ENCODE peak calls at places on chromosomes 12 and 14, in four cellular contexts. One of them, this sample, is unnamed.

GRCh38 chr14:56324831-56325230 is 206.6 kb downstream of the PELI2 start:
- DNase-seq in Caco-2: no peak
- DNase-seq in lower lobe of right lung: no peak
- DNase-seq in psoas muscle: no peak
- DNase-seq in this sample: no peak

GRCh38 chr12:115149685-115150378 is 465.9 kb upstream of the TBX3 start:
- DNase-seq in Caco-2: no peak
- DNase-seq in lower lobe of right lung: no peak
- DNase-seq in psoas muscle: no peak
- DNase-seq in this sample: no peak

GRCh38 chr14:89507926-89508460 is 91.0 kb upstream of the FOXN3 start:
- DNase-seq in Caco-2: no peak
- DNase-seq in lower lobe of right lung: no peak
- DNase-seq in psoas muscle: no peak
- DNase-seq in this sample: no peak

GRCh38 chr14:35419429-35419841 is 14.9 kb upstream of the NFKBIA start:
- DNase-seq in Caco-2: no peak
- DNase-seq in lower lobe of right lung: no peak
- DNase-seq in psoas muscle: no peak
- DNase-seq in this sample: no peak

GRCh38 chr12:15688838-15689237 is 100.3 kb downstream of the EPS8 start:
- DNase-seq in Caco-2: no peak
- DNase-seq in lower lobe of right lung: peak
- DNase-seq in psoas muscle: no peak
- DNase-seq in this sample: no peak

GRCh38 chr14:104794641-104795467 is 694 bp downstream of the AKT1 start:
- DNase-seq in Caco-2: no peak
- DNase-seq in lower lobe of right lung: peak
- DNase-seq in psoas muscle: no peak
- DNase-seq in this sample: peak

GRCh38 chr12:2651061-2651965 is 143.5 kb upstream of the FKBP4 start:
- DNase-seq in Caco-2: peak
- DNase-seq in lower lobe of right lung: no peak
- DNase-seq in psoas muscle: no peak
- DNase-seq in this sample: no peak

GRCh38 chr12:49970658-49971057 is 2.1 kb upstream of the AQP6 start:
- DNase-seq in Caco-2: no peak
- DNase-seq in lower lobe of right lung: no peak
- DNase-seq in psoas muscle: no peak
- DNase-seq in this sample: no peak

GRCh38 chr14:92930737-92931602 is 8.0 kb downstream of the CHGA start:
- DNase-seq in Caco-2: no peak
- DNase-seq in lower lobe of right lung: no peak
- DNase-seq in psoas muscle: no peak
- DNase-seq in this sample: no peak

GRCh38 chr14:20811994-20812393 is 9.3 kb upstream of the RNASE1 start:
- DNase-seq in Caco-2: peak
- DNase-seq in lower lobe of right lung: peak
- DNase-seq in psoas muscle: no peak
- DNase-seq in this sample: no peak

GRCh38 chr14:29035129-29035528 is 268.5 kb downstream of the FOXG1 start:
- DNase-seq in Caco-2: no peak
- DNase-seq in lower lobe of right lung: no peak
- DNase-seq in psoas muscle: no peak
- DNase-seq in this sample: no peak

GRCh38 chr12:109767456-109767855 is 53.8 kb downstream of the FAM222A start:
- DNase-seq in Caco-2: peak
- DNase-seq in lower lobe of right lung: no peak
- DNase-seq in psoas muscle: no peak
- DNase-seq in this sample: no peak

GRCh38 chr14:64637735-64638473 is 66.3 kb upstream of the PLEKHG3 start:
- DNase-seq in Caco-2: no peak
- DNase-seq in lower lobe of right lung: no peak
- DNase-seq in psoas muscle: no peak
- DNase-seq in this sample: no peak

GRCh38 chr12:170361-171225 is 43.4 kb downstream of the SLC6A12 start:
- DNase-seq in Caco-2: no peak
- DNase-seq in lower lobe of right lung: no peak
- DNase-seq in psoas muscle: no peak
- DNase-seq in this sample: no peak

GRCh38 chr12:94813314-94813713 is 163.0 kb upstream of the TMCC3 start:
- DNase-seq in Caco-2: no peak
- DNase-seq in lower lobe of right lung: no peak
- DNase-seq in psoas muscle: no peak
- DNase-seq in this sample: no peak

GRCh38 chr12:53659609-53660008 is 16.3 kb downstream of the ATP5MC2 start:
- DNase-seq in Caco-2: no peak
- DNase-seq in lower lobe of right lung: no peak
- DNase-seq in psoas muscle: no peak
- DNase-seq in this sample: no peak

GRCh38 chr14:38078393-38078792 is 129.3 kb upstream of the SSTR1 start:
- DNase-seq in Caco-2: no peak
- DNase-seq in lower lobe of right lung: peak
- DNase-seq in psoas muscle: no peak
- DNase-seq in this sample: no peak

GRCh38 chr14:65788876-65789859 is 376.6 kb downstream of the FUT8 start:
- DNase-seq in Caco-2: no peak
- DNase-seq in lower lobe of right lung: no peak
- DNase-seq in psoas muscle: no peak
- DNase-seq in this sample: no peak

GRCh38 chr14:104263671-104264358 is 125.4 kb downstream of the KIF26A start:
- DNase-seq in Caco-2: no peak
- DNase-seq in lower lobe of right lung: peak
- DNase-seq in psoas muscle: no peak
- DNase-seq in this sample: no peak

GRCh38 chr14:91078095-91078737 is 17.8 kb upstream of the RPS6KA5 start:
- DNase-seq in Caco-2: no peak
- DNase-seq in lower lobe of right lung: no peak
- DNase-seq in psoas muscle: no peak
- DNase-seq in this sample: no peak

GRCh38 chr12:103737881-103738280 is 103.2 kb downstream of the NT5DC3 start:
- DNase-seq in Caco-2: no peak
- DNase-seq in lower lobe of right lung: no peak
- DNase-seq in psoas muscle: no peak
- DNase-seq in this sample: no peak

GRCh38 chr14:71720978-71721624 is 211.1 kb upstream of the RGS6 start:
- DNase-seq in Caco-2: peak
- DNase-seq in lower lobe of right lung: no peak
- DNase-seq in psoas muscle: no peak
- DNase-seq in this sample: peak

GRCh38 chr12:57621497-57622292 is 10.5 kb downstream of the ARHGEF25 start:
- DNase-seq in Caco-2: peak
- DNase-seq in lower lobe of right lung: peak
- DNase-seq in psoas muscle: peak
- DNase-seq in this sample: peak

GRCh38 chr12:100789146-100789545 is 5.4 kb upstream of the ANO4 start:
- DNase-seq in Caco-2: no peak
- DNase-seq in lower lobe of right lung: no peak
- DNase-seq in psoas muscle: no peak
- DNase-seq in this sample: no peak

GRCh38 chr12:52234226-52234810 is 1.3 kb downstream of the KRT7 start:
- DNase-seq in Caco-2: no peak
- DNase-seq in lower lobe of right lung: no peak
- DNase-seq in psoas muscle: no peak
- DNase-seq in this sample: no peak

GRCh38 chr14:87745507-87746118 is 247.4 kb downstream of the GALC start:
- DNase-seq in Caco-2: peak
- DNase-seq in lower lobe of right lung: no peak
- DNase-seq in psoas muscle: no peak
- DNase-seq in this sample: no peak

GRCh38 chr14:104753528-104754212 is 723 bp downstream of the SIVA1 start:
- DNase-seq in Caco-2: no peak
- DNase-seq in lower lobe of right lung: no peak
- DNase-seq in psoas muscle: no peak
- DNase-seq in this sample: no peak

GRCh38 chr12:116642101-116642500 is 82.9 kb downstream of the MAP1LC3B2 start:
- DNase-seq in Caco-2: no peak
- DNase-seq in lower lobe of right lung: no peak
- DNase-seq in psoas muscle: no peak
- DNase-seq in this sample: no peak

GRCh38 chr12:123712780-123713319 is 697 bp downstream of the ATP6V0A2 start:
- DNase-seq in Caco-2: no peak
- DNase-seq in lower lobe of right lung: no peak
- DNase-seq in psoas muscle: peak
- DNase-seq in this sample: no peak

GRCh38 chr14:104735830-104736642 is 12.0 kb downstream of the ADSS1 start:
- DNase-seq in Caco-2: no peak
- DNase-seq in lower lobe of right lung: peak
- DNase-seq in psoas muscle: peak
- DNase-seq in this sample: no peak

GRCh38 chr12:6869049-6870021 is 2.0 kb downstream of the TPI1 start:
- DNase-seq in Caco-2: peak
- DNase-seq in lower lobe of right lung: peak
- DNase-seq in psoas muscle: peak
- DNase-seq in this sample: peak

GRCh38 chr12:47408171-47408871 is 297.5 kb downstream of the RPAP3 start:
- DNase-seq in Caco-2: peak
- DNase-seq in lower lobe of right lung: no peak
- DNase-seq in psoas muscle: no peak
- DNase-seq in this sample: no peak

GRCh38 chr14:45249847-45250575 is 3.0 kb downstream of the MIS18BP1 start:
- DNase-seq in Caco-2: no peak
- DNase-seq in lower lobe of right lung: no peak
- DNase-seq in psoas muscle: no peak
- DNase-seq in this sample: no peak

GRCh38 chr12:124457287-124458219 is 109.9 kb downstream of the NCOR2 start:
- DNase-seq in Caco-2: no peak
- DNase-seq in lower lobe of right lung: peak
- DNase-seq in psoas muscle: peak
- DNase-seq in this sample: no peak

GRCh38 chr14:69274321-69274720 is 14.4 kb downstream of the GALNT16 start:
- DNase-seq in Caco-2: no peak
- DNase-seq in lower lobe of right lung: no peak
- DNase-seq in psoas muscle: no peak
- DNase-seq in this sample: no peak

GRCh38 chr12:96155781-96156180 is 38.4 kb upstream of the ELK3 start:
- DNase-seq in Caco-2: no peak
- DNase-seq in lower lobe of right lung: no peak
- DNase-seq in psoas muscle: no peak
- DNase-seq in this sample: no peak

GRCh38 chr14:74324945-74325361 is 22.2 kb upstream of the ABCD4 start:
- DNase-seq in Caco-2: no peak
- DNase-seq in lower lobe of right lung: no peak
- DNase-seq in psoas muscle: no peak
- DNase-seq in this sample: no peak

GRCh38 chr14:59037620-59038019 is 150.8 kb upstream of the DAAM1 start:
- DNase-seq in Caco-2: no peak
- DNase-seq in lower lobe of right lung: no peak
- DNase-seq in psoas muscle: no peak
- DNase-seq in this sample: no peak

GRCh38 chr12:115017346-115017745 is 333.4 kb upstream of the TBX3 start:
- DNase-seq in Caco-2: no peak
- DNase-seq in lower lobe of right lung: no peak
- DNase-seq in psoas muscle: no peak
- DNase-seq in this sample: no peak